ENCODE peak calls at places on chromosomes 1 and 21, in seven cellular contexts. L is RPMI8226; J is HTR-8/SVneo; D is NCI-H774; P is NCI-H1930; E is astrocyte of the cerebellum; U is activated CD4-positive, alpha-beta T cell treated with anti-CD3 and anti-CD28 coated beads, Interleukin-2, amount 10 ng/mL, durations not matched to agents 7 days and 5 days. T is an unnamed sample.

GRCh38 chr21:25568230-25568629 is 39.1 kb downstream of the MRPL39 start:
- DNase-seq in D (no peak), J (no peak), L (no peak), U (no peak), P (no peak), E (peak; percentile 63), T (peak; percentile 21)

GRCh38 chr1:8015036-8015808 is 10.9 kb downstream of the ERRFI1 start:
- DNase-seq in U (peak; percentile 68), D (no peak), J (peak; percentile 49), L (peak; percentile 74), P (peak; percentile 18), E (peak; percentile 74), T (peak; percentile 80)

GRCh38 chr1:81551942-81552341 is 248.8 kb upstream of the ADGRL2 start:
- DNase-seq in J (no peak), D (no peak), E (no peak), U (no peak), P (no peak), L (no peak), T (no peak)

GRCh38 chr1:41726899-41727748 is 191.6 kb downstream of the HIVEP3 start:
- DNase-seq in U (no peak), D (no peak), L (peak; percentile 94), P (no peak), E (no peak), J (no peak), T (no peak)

GRCh38 chr1:102241431-102242338 is 245.0 kb upstream of the OLFM3 start:
- DNase-seq in D (no peak), P (no peak), J (no peak), E (no peak), U (no peak), L (no peak), T (no peak)

GRCh38 chr1:226355679-226356583 is 47.0 kb upstream of the LIN9 start:
- DNase-seq in P (no peak), U (no peak), L (peak; percentile 74), J (no peak), D (no peak), E (no peak), T (no peak)

GRCh38 chr1:65235867-65236805 is 73.2 kb upstream of the DNAJC6 start:
- DNase-seq in E (peak; percentile 32), D (peak; percentile 57), U (no peak), P (no peak), L (peak; percentile 63), J (peak; percentile 43), T (peak; percentile 18)

GRCh38 chr1:91718877-91719276 is 167.1 kb downstream of the TGFBR3 start:
- DNase-seq in L (no peak), J (no peak), D (no peak), U (no peak), E (no peak), P (no peak), T (no peak)

GRCh38 chr1:176858421-176858916 is 306.0 kb downstream of the ASTN1 start:
- DNase-seq in L (no peak), P (no peak), U (no peak), E (no peak), J (no peak), D (peak; percentile 47), T (no peak)

GRCh38 chr1:178094752-178095645 is 1.1 kb downstream of the RASAL2 start:
- DNase-seq in D (no peak), E (peak; percentile 75), P (no peak), J (no peak), U (no peak), L (no peak), T (no peak)

GRCh38 chr1:169648709-169649108 is 18.8 kb upstream of the SELP start:
- DNase-seq in P (no peak), J (no peak), D (no peak), U (no peak), E (no peak), L (no peak), T (no peak)

GRCh38 chr1:53138991-53139884 is 3.2 kb downstream of the SLC1A7 start:
- DNase-seq in J (no peak), U (no peak), L (no peak), D (no peak), P (no peak), E (no peak), T (no peak)

GRCh38 chr1:156908541-156908940 is 11.9 kb upstream of the LRRC71 start:
- DNase-seq in U (no peak), E (no peak), D (no peak), L (no peak), P (no peak), J (no peak), T (no peak)

GRCh38 chr1:9455487-9456237 is 83.6 kb upstream of the SLC25A33 start:
- DNase-seq in U (peak; percentile 62), D (peak; percentile 5), P (no peak), E (peak; percentile 35), J (peak; percentile 59), L (peak; percentile 70), T (no peak)

GRCh38 chr1:57637155-57637554 is 213.3 kb upstream of the DAB1 start:
- DNase-seq in L (no peak), D (no peak), E (peak; percentile 3), U (no peak), P (no peak), J (no peak), T (no peak)

GRCh38 chr1:91054780-91055481 is 33.1 kb upstream of the ZNF644 start:
- DNase-seq in D (no peak), L (peak; percentile 25), E (no peak), U (no peak), J (no peak), P (no peak), T (no peak)

GRCh38 chr1:111988743-111989453 is 570 bp downstream of the KCND3 start:
- DNase-seq in L (no peak), E (no peak), D (peak; percentile 26), J (no peak), U (no peak), P (no peak), T (no peak)

GRCh38 chr1:41521766-41522165 is 37.3 kb upstream of the EDN2 start:
- DNase-seq in U (no peak), J (no peak), D (no peak), P (no peak), L (no peak), E (no peak), T (no peak)

GRCh38 chr1:168127493-168127892 is 9.2 kb downstream of the GPR161 start:
- DNase-seq in D (no peak), L (no peak), U (no peak), P (no peak), E (no peak), J (no peak), T (no peak)

T was measured in fibroblast of the conjunctiva.